ENCODE peak calls at places on chromosomes 3 and 15, in seven cellular contexts. F, A, Z, T, P, G and E are unnamed samples.

GRCh38 chr15:75067123-75067854 is 43.9 kb downstream of the PPCDC start:
- DNase-seq in A (no peak), F (no peak), P (peak; percentile 63), T (peak; percentile 33), Z (no peak), G (no peak), E (no peak)

GRCh38 chr15:33125883-33126535 is 68.5 kb downstream of the FMN1 start:
- DNase-seq in P (no peak), A (no peak), Z (no peak), G (no peak), F (no peak), T (no peak), E (no peak)

GRCh38 chr15:71254503-71254902 is 139.2 kb downstream of the THSD4 start:
- DNase-seq in G (no peak), P (no peak), T (no peak), F (no peak), A (no peak), Z (no peak), E (no peak)

GRCh38 chr3:9786209-9786739 is 6.0 kb downstream of the TADA3 start:
- DNase-seq in G (no peak), Z (no peak), T (no peak), F (no peak), P (no peak), A (no peak), E (no peak)

GRCh38 chr3:53194218-53195065 is 33.4 kb downstream of the PRKCD start:
- DNase-seq in T (no peak), P (no peak), A (no peak), G (peak; percentile 9), Z (no peak), F (no peak), E (peak; percentile 36)

GRCh38 chr15:60004019-60004845 is at the start of gene FOXB1:
- DNase-seq in Z (no peak), T (no peak), G (peak; percentile 19), A (no peak), P (no peak), F (no peak), E (no peak)

GRCh38 chr3:156509209-156510174 is 45.4 kb downstream of the SSR3 start:
- DNase-seq in G (peak; percentile 63), T (no peak), Z (no peak), F (no peak), P (no peak), A (no peak), E (no peak)

GRCh38 chr15:69304176-69304533 is 5.4 kb downstream of the PAQR5 start:
- DNase-seq in T (no peak), G (no peak), Z (no peak), P (peak; percentile 91), F (no peak), A (no peak), E (no peak)

GRCh38 chr15:29141908-29142747 is 127.5 kb downstream of the NSMCE3 start:
- DNase-seq in T (no peak), P (no peak), Z (peak; percentile 68), G (no peak), A (no peak), F (peak; percentile 17), E (peak; percentile 75)

GRCh38 chr15:99558571-99558970 is 7.2 kb upstream of the MEF2A start:
- DNase-seq in A (no peak), T (no peak), G (no peak), F (no peak), Z (no peak), P (no peak), E (no peak)

GRCh38 chr15:65948352-65948751 is 79.1 kb downstream of the RAB11A start:
- DNase-seq in Z (no peak), T (no peak), A (no peak), G (no peak), P (no peak), F (no peak), E (no peak)

GRCh38 chr3:149214702-149215101 is 6.9 kb downstream of the CP start:
- DNase-seq in T (no peak), G (no peak), P (no peak), F (no peak), A (no peak), Z (no peak), E (no peak)

GRCh38 chr15:93428807-93429351 is 339.9 kb upstream of the RGMA start:
- DNase-seq in A (no peak), Z (no peak), T (no peak), P (no peak), F (no peak), G (no peak), E (no peak)

GRCh38 chr3:127770671-127771370 is 51.5 kb downstream of the MGLL start:
- DNase-seq in P (no peak), A (no peak), T (no peak), G (no peak), F (no peak), Z (no peak), E (no peak)

GRCh38 chr3:10469406-10470119 is 35.8 kb downstream of the ATP2B2 start:
- DNase-seq in P (no peak), F (no peak), A (no peak), T (no peak), G (no peak), Z (no peak), E (no peak)